ENCODE peak calls at places on chromosomes 6 and 20, in ten cellular contexts. One of them, this sample, is unnamed.
A peak's percentile ranks its signal among the peaks of the same experiment; 100 is the strongest.

GRCh38 chr6:111794300-111794699 is 79.0 kb downstream of the FYN start:
- DNase-seq in breast epithelium: no peak
- DNase-seq in GM20000: no peak
- DNase-seq in RWPE1: no peak
- DNase-seq in heart left ventricle: no peak
- DNase-seq in foreskin keratinocyte: no peak
- DNase-seq in endothelial cell of umbilical vein: no peak
- DNase-seq in IMR-90: no peak
- DNase-seq in heart right ventricle: no peak
- DNase-seq in endothelial cell: no peak
- DNase-seq in this sample: no peak

GRCh38 chr20:20360464-20360863 is 7.4 kb upstream of the INSM1 start:
- DNase-seq in endothelial cell: peak; percentile 62
- DNase-seq in heart left ventricle: no peak
- DNase-seq in foreskin keratinocyte: peak; percentile 32
- DNase-seq in RWPE1: peak; percentile 69
- DNase-seq in endothelial cell of umbilical vein: peak; percentile 69
- DNase-seq in breast epithelium: no peak
- DNase-seq in GM20000: peak; percentile 78
- DNase-seq in IMR-90: peak; percentile 69
- DNase-seq in heart right ventricle: peak; percentile 26
- DNase-seq in this sample: peak; percentile 30

GRCh38 chr20:38555395-38555794 is 25.6 kb upstream of the ADIG start:
- DNase-seq in heart left ventricle: no peak
- DNase-seq in heart right ventricle: no peak
- DNase-seq in foreskin keratinocyte: no peak
- DNase-seq in endothelial cell of umbilical vein: no peak
- DNase-seq in RWPE1: no peak
- DNase-seq in GM20000: no peak
- DNase-seq in IMR-90: no peak
- DNase-seq in endothelial cell: no peak
- DNase-seq in breast epithelium: no peak
- DNase-seq in this sample: no peak

GRCh38 chr6:108693406-108694154 is 132.9 kb downstream of the FOXO3 start:
- DNase-seq in IMR-90: no peak
- DNase-seq in GM20000: no peak
- DNase-seq in heart right ventricle: no peak
- DNase-seq in endothelial cell: no peak
- DNase-seq in endothelial cell of umbilical vein: no peak
- DNase-seq in RWPE1: no peak
- DNase-seq in heart left ventricle: no peak
- DNase-seq in foreskin keratinocyte: no peak
- DNase-seq in breast epithelium: no peak
- DNase-seq in this sample: no peak

GRCh38 chr20:62924567-62925419 is 1.5 kb downstream of the DIDO1 start:
- DNase-seq in foreskin keratinocyte: peak; percentile 80
- DNase-seq in breast epithelium: no peak
- DNase-seq in heart left ventricle: no peak
- DNase-seq in GM20000: no peak
- DNase-seq in heart right ventricle: no peak
- DNase-seq in endothelial cell of umbilical vein: peak; percentile 47
- DNase-seq in RWPE1: peak; percentile 76
- DNase-seq in IMR-90: peak; percentile 34
- DNase-seq in endothelial cell: no peak
- DNase-seq in this sample: no peak

GRCh38 chr20:38602185-38602581 is 574 bp downstream of the ARHGAP40 start:
- DNase-seq in breast epithelium: no peak
- DNase-seq in RWPE1: no peak
- DNase-seq in foreskin keratinocyte: no peak
- DNase-seq in GM20000: no peak
- DNase-seq in heart left ventricle: no peak
- DNase-seq in IMR-90: no peak
- DNase-seq in heart right ventricle: no peak
- DNase-seq in endothelial cell of umbilical vein: no peak
- DNase-seq in endothelial cell: no peak
- DNase-seq in this sample: no peak

GRCh38 chr20:44302026-44302669 is 8.9 kb downstream of the FITM2 start:
- DNase-seq in heart right ventricle: no peak
- DNase-seq in breast epithelium: no peak
- DNase-seq in heart left ventricle: peak; percentile 53
- DNase-seq in endothelial cell of umbilical vein: no peak
- DNase-seq in GM20000: no peak
- DNase-seq in IMR-90: no peak
- DNase-seq in RWPE1: no peak
- DNase-seq in endothelial cell: no peak
- DNase-seq in foreskin keratinocyte: no peak
- DNase-seq in this sample: no peak

GRCh38 chr6:119426619-119427018 is 77.1 kb upstream of the MAN1A1 start:
- DNase-seq in endothelial cell: no peak
- DNase-seq in breast epithelium: no peak
- DNase-seq in heart right ventricle: no peak
- DNase-seq in RWPE1: no peak
- DNase-seq in heart left ventricle: no peak
- DNase-seq in GM20000: no peak
- DNase-seq in foreskin keratinocyte: no peak
- DNase-seq in endothelial cell of umbilical vein: no peak
- DNase-seq in IMR-90: no peak
- DNase-seq in this sample: no peak

GRCh38 chr6:61809004-61809595 is 476.9 kb downstream of the KHDRBS2 start:
- DNase-seq in heart right ventricle: no peak
- DNase-seq in foreskin keratinocyte: no peak
- DNase-seq in IMR-90: no peak
- DNase-seq in heart left ventricle: no peak
- DNase-seq in GM20000: peak; percentile 6
- DNase-seq in endothelial cell of umbilical vein: no peak
- DNase-seq in endothelial cell: peak; percentile 15
- DNase-seq in breast epithelium: no peak
- DNase-seq in RWPE1: peak; percentile 10
- DNase-seq in this sample: no peak

GRCh38 chr6:149138699-149139294 is 178.7 kb upstream of the TAB2 start:
- DNase-seq in heart left ventricle: no peak
- DNase-seq in GM20000: no peak
- DNase-seq in foreskin keratinocyte: no peak
- DNase-seq in IMR-90: no peak
- DNase-seq in endothelial cell: no peak
- DNase-seq in breast epithelium: no peak
- DNase-seq in endothelial cell of umbilical vein: no peak
- DNase-seq in heart right ventricle: no peak
- DNase-seq in RWPE1: no peak
- DNase-seq in this sample: no peak

GRCh38 chr6:48641544-48641943 is 530.5 kb upstream of the PTCHD4 start:
- DNase-seq in endothelial cell: no peak
- DNase-seq in foreskin keratinocyte: peak; percentile 32
- DNase-seq in endothelial cell of umbilical vein: no peak
- DNase-seq in heart left ventricle: no peak
- DNase-seq in breast epithelium: no peak
- DNase-seq in GM20000: no peak
- DNase-seq in RWPE1: no peak
- DNase-seq in heart right ventricle: no peak
- DNase-seq in IMR-90: peak; percentile 80
- DNase-seq in this sample: no peak

GRCh38 chr6:160156842-160157241 is 35.2 kb downstream of the SLC22A1 start:
- DNase-seq in foreskin keratinocyte: no peak
- DNase-seq in endothelial cell of umbilical vein: no peak
- DNase-seq in breast epithelium: no peak
- DNase-seq in IMR-90: peak; percentile 46
- DNase-seq in heart left ventricle: no peak
- DNase-seq in endothelial cell: no peak
- DNase-seq in heart right ventricle: no peak
- DNase-seq in GM20000: no peak
- DNase-seq in RWPE1: no peak
- DNase-seq in this sample: no peak

GRCh38 chr6:142551145-142551811 is 249.5 kb downstream of the ADGRG6 start:
- DNase-seq in endothelial cell of umbilical vein: no peak
- DNase-seq in IMR-90: no peak
- DNase-seq in GM20000: no peak
- DNase-seq in foreskin keratinocyte: peak; percentile 50
- DNase-seq in endothelial cell: no peak
- DNase-seq in breast epithelium: no peak
- DNase-seq in heart left ventricle: no peak
- DNase-seq in heart right ventricle: no peak
- DNase-seq in RWPE1: peak; percentile 58
- DNase-seq in this sample: no peak
- TF ChIP-seq CTCF in endothelial cell of umbilical vein: no peak
- TF ChIP-seq CTCF in IMR-90: no peak
- TF ChIP-seq CTCF in GM20000: no peak
- TF ChIP-seq CTCF in foreskin keratinocyte: peak; percentile 31
- TF ChIP-seq CTCF in endothelial cell: no peak
- TF ChIP-seq CTCF in breast epithelium: no peak
- TF ChIP-seq CTCF in heart left ventricle: no peak
- TF ChIP-seq CTCF in heart right ventricle: no peak
- TF ChIP-seq CTCF in RWPE1: no peak
- TF ChIP-seq CTCF in this sample: no peak

DNA sequence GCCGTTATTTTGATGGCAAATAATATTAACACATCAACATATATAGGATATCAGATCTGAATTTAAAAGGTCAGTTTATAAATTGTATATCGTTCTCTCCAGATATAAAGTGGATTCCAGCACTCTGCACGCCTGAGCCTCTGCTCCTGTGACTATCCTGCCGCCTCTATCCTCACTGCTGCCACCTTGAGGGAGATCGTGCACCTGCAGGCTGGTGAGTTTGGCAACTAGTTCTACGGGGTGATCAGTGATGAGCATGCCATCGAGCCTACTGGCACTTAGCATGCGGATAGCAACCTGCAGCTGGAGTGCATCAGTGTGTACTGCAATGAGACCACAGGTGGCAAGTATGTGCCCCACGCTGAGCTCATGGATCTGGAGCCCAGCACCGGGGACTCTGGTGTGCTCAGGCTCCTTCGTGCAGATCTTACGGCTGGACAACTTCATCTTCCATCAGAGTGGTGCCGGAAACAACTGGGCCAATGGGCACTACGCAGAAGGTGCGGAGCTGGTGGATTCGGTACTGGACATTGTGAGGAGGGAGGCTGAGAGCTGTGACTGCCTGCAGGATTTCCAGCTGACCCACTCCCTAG is 84.9 kb downstream of the FBXO5 start:
- DNase-seq in breast epithelium: peak; percentile 67
- DNase-seq in IMR-90: peak; percentile 46
- DNase-seq in endothelial cell: peak; percentile 89
- DNase-seq in foreskin keratinocyte: no peak
- DNase-seq in heart right ventricle: peak; percentile 52
- DNase-seq in GM20000: peak; percentile 66
- DNase-seq in heart left ventricle: peak; percentile 58
- DNase-seq in RWPE1: peak; percentile 72
- DNase-seq in endothelial cell of umbilical vein: peak; percentile 65
- DNase-seq in this sample: peak; percentile 68
- TF ChIP-seq CTCF in breast epithelium: peak; percentile 43
- TF ChIP-seq CTCF in IMR-90: peak; percentile 76
- TF ChIP-seq CTCF in endothelial cell: peak; percentile 80
- TF ChIP-seq CTCF in foreskin keratinocyte: peak; percentile 67
- TF ChIP-seq CTCF in heart right ventricle: peak; percentile 80
- TF ChIP-seq CTCF in GM20000: peak; percentile 88
- TF ChIP-seq CTCF in heart left ventricle: peak; percentile 83
- TF ChIP-seq CTCF in RWPE1: peak; percentile 82
- TF ChIP-seq CTCF in endothelial cell of umbilical vein: peak; percentile 88
- TF ChIP-seq CTCF in this sample: peak; percentile 79

DNA sequence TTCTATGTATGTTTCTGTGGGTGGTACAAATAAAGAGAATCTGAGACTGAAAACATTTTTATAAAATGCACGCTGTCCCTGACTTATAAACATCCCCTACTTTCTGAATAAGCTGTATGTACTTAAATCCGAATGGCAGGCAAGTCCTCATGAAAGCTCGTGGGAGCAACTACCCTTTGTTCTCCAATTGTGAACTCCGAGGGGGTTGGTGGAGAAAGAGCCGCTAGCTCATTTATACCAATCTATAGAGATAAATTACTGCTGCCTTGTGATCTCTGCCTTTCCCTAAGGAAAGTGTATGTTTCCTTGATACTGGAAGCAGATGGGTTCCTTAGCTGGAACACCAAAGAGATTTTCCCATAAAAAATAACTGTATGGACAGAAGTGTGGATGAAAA is 84.5 kb downstream of the GJA10 start:
- DNase-seq in heart left ventricle: no peak
- DNase-seq in breast epithelium: no peak
- DNase-seq in endothelial cell: no peak
- DNase-seq in foreskin keratinocyte: no peak
- DNase-seq in IMR-90: no peak
- DNase-seq in endothelial cell of umbilical vein: no peak
- DNase-seq in RWPE1: no peak
- DNase-seq in GM20000: no peak
- DNase-seq in heart right ventricle: no peak
- DNase-seq in this sample: no peak
- TF ChIP-seq CTCF in heart left ventricle: no peak
- TF ChIP-seq CTCF in breast epithelium: no peak
- TF ChIP-seq CTCF in endothelial cell: no peak
- TF ChIP-seq CTCF in foreskin keratinocyte: no peak
- TF ChIP-seq CTCF in IMR-90: no peak
- TF ChIP-seq CTCF in endothelial cell of umbilical vein: no peak
- TF ChIP-seq CTCF in RWPE1: no peak
- TF ChIP-seq CTCF in GM20000: no peak
- TF ChIP-seq CTCF in heart right ventricle: no peak
- TF ChIP-seq CTCF in this sample: no peak

GRCh38 chr6:36913082-36913481 is 27.3 kb downstream of the C6orf89 start:
- DNase-seq in RWPE1: no peak
- DNase-seq in heart left ventricle: no peak
- DNase-seq in foreskin keratinocyte: no peak
- DNase-seq in GM20000: no peak
- DNase-seq in endothelial cell of umbilical vein: no peak
- DNase-seq in IMR-90: no peak
- DNase-seq in endothelial cell: no peak
- DNase-seq in breast epithelium: no peak
- DNase-seq in heart right ventricle: no peak
- DNase-seq in this sample: no peak

GRCh38 chr6:36915599-36915998 is 29.8 kb downstream of the C6orf89 start:
- DNase-seq in heart left ventricle: no peak
- DNase-seq in RWPE1: no peak
- DNase-seq in breast epithelium: no peak
- DNase-seq in endothelial cell: no peak
- DNase-seq in heart right ventricle: no peak
- DNase-seq in endothelial cell of umbilical vein: no peak
- DNase-seq in GM20000: no peak
- DNase-seq in IMR-90: no peak
- DNase-seq in foreskin keratinocyte: no peak
- DNase-seq in this sample: no peak

GRCh38 chr6:36914227-36914794 is 28.6 kb downstream of the C6orf89 start:
- DNase-seq in endothelial cell: peak; percentile 67
- DNase-seq in RWPE1: peak; percentile 90
- DNase-seq in heart left ventricle: no peak
- DNase-seq in heart right ventricle: no peak
- DNase-seq in foreskin keratinocyte: peak; percentile 96
- DNase-seq in IMR-90: peak; percentile 56
- DNase-seq in breast epithelium: no peak
- DNase-seq in endothelial cell of umbilical vein: peak; percentile 75
- DNase-seq in GM20000: no peak
- DNase-seq in this sample: no peak

GRCh38 chr6:36911946-36912555 is 26.3 kb downstream of the C6orf89 start:
- DNase-seq in foreskin keratinocyte: no peak
- DNase-seq in IMR-90: no peak
- DNase-seq in heart left ventricle: no peak
- DNase-seq in heart right ventricle: no peak
- DNase-seq in RWPE1: no peak
- DNase-seq in GM20000: no peak
- DNase-seq in endothelial cell of umbilical vein: peak; percentile 43
- DNase-seq in breast epithelium: no peak
- DNase-seq in endothelial cell: peak; percentile 55
- DNase-seq in this sample: no peak

DNA sequence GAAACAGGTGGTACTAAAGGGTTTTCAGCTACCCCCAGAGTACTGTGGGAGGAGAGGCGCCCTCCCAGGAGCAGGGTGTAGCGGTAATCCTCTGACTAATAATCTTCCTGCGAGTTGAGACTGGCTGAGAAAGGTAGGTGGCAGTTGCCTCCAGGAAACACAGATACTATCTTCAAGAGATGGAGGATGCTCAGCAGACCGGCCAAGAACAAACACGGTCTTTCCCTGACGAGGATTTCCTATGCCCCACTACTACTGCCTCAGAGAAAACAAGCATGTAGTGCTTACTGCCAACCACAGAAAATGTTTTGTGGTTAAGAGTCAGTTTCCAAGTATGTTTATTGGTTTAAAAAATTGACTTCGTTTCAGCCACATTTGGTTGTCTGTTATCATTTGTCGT is 26.8 kb downstream of the C6orf89 start:
- DNase-seq in heart left ventricle: no peak
- DNase-seq in heart right ventricle: no peak
- DNase-seq in RWPE1: peak; percentile 87
- DNase-seq in breast epithelium: no peak
- DNase-seq in endothelial cell: peak; percentile 15
- DNase-seq in foreskin keratinocyte: peak; percentile 95
- DNase-seq in GM20000: peak; percentile 60
- DNase-seq in IMR-90: peak; percentile 89
- DNase-seq in endothelial cell of umbilical vein: no peak
- DNase-seq in this sample: no peak
- TF ChIP-seq CTCF in heart left ventricle: no peak
- TF ChIP-seq CTCF in heart right ventricle: no peak
- TF ChIP-seq CTCF in RWPE1: peak; percentile 20
- TF ChIP-seq CTCF in breast epithelium: no peak
- TF ChIP-seq CTCF in endothelial cell: peak; percentile 21
- TF ChIP-seq CTCF in foreskin keratinocyte: peak; percentile 51
- TF ChIP-seq CTCF in GM20000: no peak
- TF ChIP-seq CTCF in IMR-90: no peak
- TF ChIP-seq CTCF in endothelial cell of umbilical vein: no peak
- TF ChIP-seq CTCF in this sample: no peak